ENCODE peak calls at places on chromosomes 12 and 14, in six cellular contexts. One of them, this sample, is unnamed.

GRCh38 chr12:124233846-124234620 is 60.9 kb upstream of the RFLNA start:
- DNase-seq in Caki2: no peak
- DNase-seq in activated gamma-delta T cell treated with anti-CD3 and anti-CD28 coated beads, Interleukin-2, amount 50 U/mL, for 16 hours: no peak
- DNase-seq in NCI-H1092: no peak
- DNase-seq in NCI-H774: no peak
- DNase-seq in SK-N-MC: peak; percentile 20
- DNase-seq in this sample: no peak

GRCh38 chr14:77681196-77682157 is 26.3 kb downstream of the ALKBH1 start:
- DNase-seq in Caki2: no peak
- DNase-seq in activated gamma-delta T cell treated with anti-CD3 and anti-CD28 coated beads, Interleukin-2, amount 50 U/mL, for 16 hours: no peak
- DNase-seq in NCI-H1092: no peak
- DNase-seq in NCI-H774: no peak
- DNase-seq in SK-N-MC: no peak
- DNase-seq in this sample: no peak

GRCh38 chr12:119258149-119258548 is 76.4 kb upstream of the CCDC60 start:
- DNase-seq in Caki2: no peak
- DNase-seq in activated gamma-delta T cell treated with anti-CD3 and anti-CD28 coated beads, Interleukin-2, amount 50 U/mL, for 16 hours: no peak
- DNase-seq in NCI-H1092: no peak
- DNase-seq in NCI-H774: peak; percentile 30
- DNase-seq in SK-N-MC: no peak
- DNase-seq in this sample: no peak

GRCh38 chr12:51320311-51320694 is 3.7 kb downstream of the BIN2 start:
- DNase-seq in Caki2: no peak
- DNase-seq in activated gamma-delta T cell treated with anti-CD3 and anti-CD28 coated beads, Interleukin-2, amount 50 U/mL, for 16 hours: no peak
- DNase-seq in NCI-H1092: no peak
- DNase-seq in NCI-H774: no peak
- DNase-seq in SK-N-MC: no peak
- DNase-seq in this sample: no peak

GRCh38 chr12:53205747-53206146 is 1.3 kb downstream of the ITGB7 start:
- DNase-seq in Caki2: no peak
- DNase-seq in activated gamma-delta T cell treated with anti-CD3 and anti-CD28 coated beads, Interleukin-2, amount 50 U/mL, for 16 hours: peak; percentile 55
- DNase-seq in NCI-H1092: no peak
- DNase-seq in NCI-H774: no peak
- DNase-seq in SK-N-MC: no peak
- DNase-seq in this sample: peak; percentile 86

GRCh38 chr12:28191018-28191595 is 851 bp downstream of the CCDC91 start:
- DNase-seq in Caki2: no peak
- DNase-seq in activated gamma-delta T cell treated with anti-CD3 and anti-CD28 coated beads, Interleukin-2, amount 50 U/mL, for 16 hours: peak; percentile 16
- DNase-seq in NCI-H1092: no peak
- DNase-seq in NCI-H774: no peak
- DNase-seq in SK-N-MC: no peak
- DNase-seq in this sample: peak; percentile 83

GRCh38 chr14:94376108-94376975 is 12.1 kb downstream of the SERPINA1 start:
- DNase-seq in Caki2: no peak
- DNase-seq in activated gamma-delta T cell treated with anti-CD3 and anti-CD28 coated beads, Interleukin-2, amount 50 U/mL, for 16 hours: no peak
- DNase-seq in NCI-H1092: no peak
- DNase-seq in NCI-H774: no peak
- DNase-seq in SK-N-MC: no peak
- DNase-seq in this sample: no peak

GRCh38 chr12:126582231-126582630 is 1517.0 kb downstream of the AACS start:
- DNase-seq in Caki2: peak; percentile 42
- DNase-seq in activated gamma-delta T cell treated with anti-CD3 and anti-CD28 coated beads, Interleukin-2, amount 50 U/mL, for 16 hours: no peak
- DNase-seq in NCI-H1092: no peak
- DNase-seq in NCI-H774: peak; percentile 78
- DNase-seq in SK-N-MC: no peak
- DNase-seq in this sample: no peak

GRCh38 chr12:43277630-43278267 is 274.3 kb downstream of the ADAMTS20 start:
- DNase-seq in Caki2: peak; percentile 79
- DNase-seq in activated gamma-delta T cell treated with anti-CD3 and anti-CD28 coated beads, Interleukin-2, amount 50 U/mL, for 16 hours: no peak
- DNase-seq in NCI-H1092: no peak
- DNase-seq in NCI-H774: no peak
- DNase-seq in SK-N-MC: no peak
- DNase-seq in this sample: no peak

GRCh38 chr14:60958146-60958545 is 22.7 kb downstream of the TRMT5 start:
- DNase-seq in Caki2: no peak
- DNase-seq in activated gamma-delta T cell treated with anti-CD3 and anti-CD28 coated beads, Interleukin-2, amount 50 U/mL, for 16 hours: no peak
- DNase-seq in NCI-H1092: peak; percentile 3
- DNase-seq in NCI-H774: no peak
- DNase-seq in SK-N-MC: no peak
- DNase-seq in this sample: no peak

GRCh38 chr14:31746326-31746725 is 185.1 kb downstream of the NUBPL start:
- DNase-seq in Caki2: no peak
- DNase-seq in activated gamma-delta T cell treated with anti-CD3 and anti-CD28 coated beads, Interleukin-2, amount 50 U/mL, for 16 hours: no peak
- DNase-seq in NCI-H1092: no peak
- DNase-seq in NCI-H774: no peak
- DNase-seq in SK-N-MC: no peak
- DNase-seq in this sample: no peak

GRCh38 chr12:122021822-122022392 is at the start of gene BCL7A:
- DNase-seq in Caki2: peak; percentile 90
- DNase-seq in activated gamma-delta T cell treated with anti-CD3 and anti-CD28 coated beads, Interleukin-2, amount 50 U/mL, for 16 hours: peak; percentile 33
- DNase-seq in NCI-H1092: peak; percentile 29
- DNase-seq in NCI-H774: peak; percentile 73
- DNase-seq in SK-N-MC: no peak
- DNase-seq in this sample: peak; percentile 76

GRCh38 chr14:80768646-80769045 is 172.9 kb downstream of the CEP128 start:
- DNase-seq in Caki2: no peak
- DNase-seq in activated gamma-delta T cell treated with anti-CD3 and anti-CD28 coated beads, Interleukin-2, amount 50 U/mL, for 16 hours: no peak
- DNase-seq in NCI-H1092: no peak
- DNase-seq in NCI-H774: no peak
- DNase-seq in SK-N-MC: no peak
- DNase-seq in this sample: no peak

GRCh38 chr12:121423253-121423652 is 23.3 kb downstream of the RNF34 start:
- DNase-seq in Caki2: no peak
- DNase-seq in activated gamma-delta T cell treated with anti-CD3 and anti-CD28 coated beads, Interleukin-2, amount 50 U/mL, for 16 hours: no peak
- DNase-seq in NCI-H1092: no peak
- DNase-seq in NCI-H774: no peak
- DNase-seq in SK-N-MC: no peak
- DNase-seq in this sample: no peak

GRCh38 chr14:20719777-20720176 is 25.9 kb upstream of the EDDM3A start:
- DNase-seq in Caki2: peak; percentile 55
- DNase-seq in activated gamma-delta T cell treated with anti-CD3 and anti-CD28 coated beads, Interleukin-2, amount 50 U/mL, for 16 hours: no peak
- DNase-seq in NCI-H1092: no peak
- DNase-seq in NCI-H774: no peak
- DNase-seq in SK-N-MC: no peak
- DNase-seq in this sample: no peak

GRCh38 chr14:71487941-71488340 is 444.3 kb upstream of the RGS6 start:
- DNase-seq in Caki2: no peak
- DNase-seq in activated gamma-delta T cell treated with anti-CD3 and anti-CD28 coated beads, Interleukin-2, amount 50 U/mL, for 16 hours: no peak
- DNase-seq in NCI-H1092: no peak
- DNase-seq in NCI-H774: no peak
- DNase-seq in SK-N-MC: no peak
- DNase-seq in this sample: no peak

GRCh38 chr14:89184952-89185351 is 232.1 kb downstream of the FOXN3 start:
- DNase-seq in Caki2: no peak
- DNase-seq in activated gamma-delta T cell treated with anti-CD3 and anti-CD28 coated beads, Interleukin-2, amount 50 U/mL, for 16 hours: no peak
- DNase-seq in NCI-H1092: no peak
- DNase-seq in NCI-H774: no peak
- DNase-seq in SK-N-MC: no peak
- DNase-seq in this sample: no peak

GRCh38 chr12:130719263-130719892 is 3.3 kb upstream of the RIMBP2 start:
- DNase-seq in Caki2: no peak
- DNase-seq in activated gamma-delta T cell treated with anti-CD3 and anti-CD28 coated beads, Interleukin-2, amount 50 U/mL, for 16 hours: no peak
- DNase-seq in NCI-H1092: no peak
- DNase-seq in NCI-H774: no peak
- DNase-seq in SK-N-MC: no peak
- DNase-seq in this sample: no peak